ENCODE peak calls at places on chromosomes 12 and 14, in eight cellular contexts. One of them, this sample, is unnamed.

GRCh38 chr12:113196996-113197395 is 11.5 kb downstream of the RITA1 start:
- DNase-seq in H9: peak; percentile 82
- DNase-seq in hepatocyte: peak; percentile 84
- DNase-seq in cardiac muscle cell: peak; percentile 61
- DNase-seq in tibial nerve: peak; percentile 49
- DNase-seq in substantia nigra: peak; percentile 59
- DNase-seq in A549: peak; percentile 94
- DNase-seq in esophagus squamous epithelium: no peak
- DNase-seq in this sample: peak; percentile 71

GRCh38 chr12:15558915-15559528 is 230.2 kb downstream of the EPS8 start:
- DNase-seq in H9: no peak
- DNase-seq in hepatocyte: no peak
- DNase-seq in cardiac muscle cell: no peak
- DNase-seq in tibial nerve: no peak
- DNase-seq in substantia nigra: no peak
- DNase-seq in A549: no peak
- DNase-seq in esophagus squamous epithelium: no peak
- DNase-seq in this sample: peak; percentile 48

GRCh38 chr12:53726342-53726741 is 910 bp downstream of the CALCOCO1 start:
- DNase-seq in H9: no peak
- DNase-seq in hepatocyte: no peak
- DNase-seq in cardiac muscle cell: no peak
- DNase-seq in tibial nerve: no peak
- DNase-seq in substantia nigra: no peak
- DNase-seq in A549: no peak
- DNase-seq in esophagus squamous epithelium: no peak
- DNase-seq in this sample: no peak

GRCh38 chr14:99724196-99724891 is 40.2 kb downstream of the CYP46A1 start:
- DNase-seq in H9: peak; percentile 23
- DNase-seq in hepatocyte: no peak
- DNase-seq in cardiac muscle cell: no peak
- DNase-seq in tibial nerve: no peak
- DNase-seq in substantia nigra: no peak
- DNase-seq in A549: no peak
- DNase-seq in esophagus squamous epithelium: no peak
- DNase-seq in this sample: no peak

GRCh38 chr14:44613061-44613712 is 106.1 kb upstream of the FSCB start:
- DNase-seq in H9: no peak
- DNase-seq in hepatocyte: no peak
- DNase-seq in cardiac muscle cell: no peak
- DNase-seq in tibial nerve: no peak
- DNase-seq in substantia nigra: no peak
- DNase-seq in A549: no peak
- DNase-seq in esophagus squamous epithelium: no peak
- DNase-seq in this sample: peak; percentile 99

GRCh38 chr14:49768301-49769121 is 558 bp downstream of the KLHDC2 start:
- DNase-seq in H9: peak; percentile 54
- DNase-seq in hepatocyte: peak; percentile 80
- DNase-seq in cardiac muscle cell: peak; percentile 83
- DNase-seq in tibial nerve: no peak
- DNase-seq in substantia nigra: peak; percentile 58
- DNase-seq in A549: peak; percentile 13
- DNase-seq in esophagus squamous epithelium: peak; percentile 19
- DNase-seq in this sample: peak; percentile 47

GRCh38 chr12:23927907-23928306 is 21.6 kb downstream of the SOX5 start:
- DNase-seq in H9: no peak
- DNase-seq in hepatocyte: no peak
- DNase-seq in cardiac muscle cell: no peak
- DNase-seq in tibial nerve: no peak
- DNase-seq in substantia nigra: no peak
- DNase-seq in A549: no peak
- DNase-seq in esophagus squamous epithelium: no peak
- DNase-seq in this sample: no peak

GRCh38 chr12:128829870-128830504 is 6.2 kb upstream of the SLC15A4 start:
- DNase-seq in H9: no peak
- DNase-seq in hepatocyte: no peak
- DNase-seq in cardiac muscle cell: no peak
- DNase-seq in tibial nerve: no peak
- DNase-seq in substantia nigra: no peak
- DNase-seq in A549: no peak
- DNase-seq in esophagus squamous epithelium: no peak
- DNase-seq in this sample: no peak

GRCh38 chr14:69518341-69519101 is 34.0 kb downstream of the PLEKHD1 start:
- DNase-seq in H9: no peak
- DNase-seq in hepatocyte: no peak
- DNase-seq in cardiac muscle cell: no peak
- DNase-seq in tibial nerve: no peak
- DNase-seq in substantia nigra: no peak
- DNase-seq in A549: no peak
- DNase-seq in esophagus squamous epithelium: no peak
- DNase-seq in this sample: no peak

GRCh38 chr12:1083086-1083887 is 92.3 kb downstream of the ERC1 start:
- DNase-seq in H9: peak; percentile 53
- DNase-seq in hepatocyte: no peak
- DNase-seq in cardiac muscle cell: peak; percentile 17
- DNase-seq in tibial nerve: no peak
- DNase-seq in substantia nigra: no peak
- DNase-seq in A549: no peak
- DNase-seq in esophagus squamous epithelium: no peak
- DNase-seq in this sample: peak; percentile 29
- H3K27ac ChIP-seq in H9: no peak overlapping the region
- H3K27ac ChIP-seq in hepatocyte: peak overlapping the region; percentile 48
- H3K27ac ChIP-seq in cardiac muscle cell: peak overlapping the region; percentile 87
- H3K27ac ChIP-seq in tibial nerve: peak overlapping the region; percentile 76
- H3K27ac ChIP-seq in substantia nigra: peak overlapping the region; percentile 42
- H3K27ac ChIP-seq in A549: no peak overlapping the region
- H3K27ac ChIP-seq in esophagus squamous epithelium: peak overlapping the region; percentile 23
- H3K27ac ChIP-seq in this sample: peak overlapping the region; percentile 47

GRCh38 chr12:6965714-6966113 is 4.8 kb downstream of the PHB2 start:
- DNase-seq in H9: no peak
- DNase-seq in hepatocyte: no peak
- DNase-seq in cardiac muscle cell: no peak
- DNase-seq in tibial nerve: no peak
- DNase-seq in substantia nigra: no peak
- DNase-seq in A549: no peak
- DNase-seq in esophagus squamous epithelium: no peak
- DNase-seq in this sample: no peak
- H3K27ac ChIP-seq in H9: no peak overlapping the region
- H3K27ac ChIP-seq in hepatocyte: peak overlapping the region; percentile 78
- H3K27ac ChIP-seq in cardiac muscle cell: peak overlapping the region; percentile 10
- H3K27ac ChIP-seq in tibial nerve: peak overlapping the region; percentile 86
- H3K27ac ChIP-seq in substantia nigra: no peak overlapping the region
- H3K27ac ChIP-seq in A549: peak overlapping the region; percentile 99
- H3K27ac ChIP-seq in esophagus squamous epithelium: peak overlapping the region; percentile 97
- H3K27ac ChIP-seq in this sample: peak overlapping the region; percentile 14

DNA sequence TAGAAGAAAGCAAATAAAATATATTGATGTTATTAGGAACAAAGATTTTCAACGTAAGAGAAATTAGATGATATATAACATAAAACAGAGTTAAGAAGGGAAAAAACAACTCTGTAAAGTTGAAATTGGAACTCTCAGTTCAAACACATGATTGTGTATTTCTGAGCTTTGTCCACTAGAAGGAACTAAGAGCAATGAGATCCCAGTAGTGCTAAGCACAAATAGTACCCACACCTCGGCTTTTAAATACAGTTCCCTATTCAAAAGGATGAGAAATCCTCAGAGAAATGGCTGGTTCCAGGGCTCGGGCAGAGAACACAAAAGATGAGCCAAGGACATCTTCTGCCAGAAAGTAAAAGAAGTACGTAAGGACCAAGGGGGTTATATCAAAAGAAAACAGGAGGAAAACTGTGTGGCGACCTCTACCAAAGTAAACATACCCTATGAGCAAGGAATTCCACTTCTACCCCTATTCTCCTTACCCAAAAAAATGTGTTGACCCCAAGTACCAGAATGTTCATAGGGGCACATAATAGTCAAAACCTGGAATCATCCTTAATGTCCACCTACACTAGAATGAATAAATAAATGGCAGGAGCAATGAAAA is 96.6 kb downstream of the SPTSSA start:
- DNase-seq in H9: no peak
- DNase-seq in hepatocyte: peak; percentile 43
- DNase-seq in cardiac muscle cell: peak; percentile 25
- DNase-seq in tibial nerve: no peak
- DNase-seq in substantia nigra: no peak
- DNase-seq in A549: no peak
- DNase-seq in esophagus squamous epithelium: no peak
- DNase-seq in this sample: no peak
- H3K27ac ChIP-seq in H9: no peak overlapping the region
- H3K27ac ChIP-seq in hepatocyte: no peak overlapping the region
- H3K27ac ChIP-seq in cardiac muscle cell: no peak overlapping the region
- H3K27ac ChIP-seq in tibial nerve: no peak overlapping the region
- H3K27ac ChIP-seq in substantia nigra: no peak overlapping the region
- H3K27ac ChIP-seq in A549: peak overlapping the region; percentile 86
- H3K27ac ChIP-seq in esophagus squamous epithelium: no peak overlapping the region
- H3K27ac ChIP-seq in this sample: no peak overlapping the region

DNA sequence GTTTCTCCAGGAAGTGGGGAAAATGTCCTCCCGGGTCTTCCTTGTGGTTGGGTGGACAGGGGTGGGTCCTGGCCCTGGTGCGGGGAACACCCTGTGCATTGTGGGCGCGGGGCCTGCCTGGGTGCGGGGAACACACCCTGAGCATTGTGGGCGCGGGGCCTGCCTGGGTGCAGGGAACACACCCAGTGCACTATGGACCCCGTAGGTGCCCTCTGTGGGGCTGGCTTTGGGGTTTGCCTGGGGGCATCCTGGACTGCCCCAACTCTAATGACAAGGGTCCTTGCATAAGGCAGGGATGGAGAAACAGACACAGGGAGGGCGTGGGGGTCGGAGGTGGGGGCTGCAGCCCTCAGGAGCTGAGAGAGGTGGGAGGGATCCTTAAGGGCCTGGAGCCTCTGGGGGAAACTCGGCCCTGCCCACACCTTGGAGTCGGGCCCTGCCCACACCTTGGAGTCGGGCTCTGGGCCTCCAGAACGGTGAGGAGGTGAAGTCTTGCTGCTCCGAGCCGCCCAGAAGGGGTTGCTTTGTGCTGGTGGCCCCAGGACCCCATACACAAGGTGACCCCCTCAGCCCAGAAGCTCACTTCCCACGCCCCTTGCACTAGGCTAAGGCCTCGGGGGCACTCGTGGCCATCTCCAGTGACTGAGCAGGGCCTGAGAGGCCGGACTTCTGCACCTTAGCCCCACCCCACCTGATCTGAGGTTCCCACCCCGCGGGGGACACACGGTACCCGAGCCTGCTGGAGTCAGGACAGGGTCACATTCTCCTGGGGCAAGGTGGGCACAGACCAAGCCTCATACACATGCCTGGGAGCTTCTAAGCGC is 69.3 kb downstream of the GALNT9 start:
- DNase-seq in H9: no peak
- DNase-seq in hepatocyte: no peak
- DNase-seq in cardiac muscle cell: no peak
- DNase-seq in tibial nerve: no peak
- DNase-seq in substantia nigra: no peak
- DNase-seq in A549: no peak
- DNase-seq in esophagus squamous epithelium: no peak
- DNase-seq in this sample: no peak
- H3K27ac ChIP-seq in H9: no peak overlapping the region
- H3K27ac ChIP-seq in hepatocyte: no peak overlapping the region
- H3K27ac ChIP-seq in cardiac muscle cell: no peak overlapping the region
- H3K27ac ChIP-seq in tibial nerve: no peak overlapping the region
- H3K27ac ChIP-seq in substantia nigra: no peak overlapping the region
- H3K27ac ChIP-seq in A549: no peak overlapping the region
- H3K27ac ChIP-seq in esophagus squamous epithelium: no peak overlapping the region
- H3K27ac ChIP-seq in this sample: peak overlapping the region; percentile 56

DNA sequence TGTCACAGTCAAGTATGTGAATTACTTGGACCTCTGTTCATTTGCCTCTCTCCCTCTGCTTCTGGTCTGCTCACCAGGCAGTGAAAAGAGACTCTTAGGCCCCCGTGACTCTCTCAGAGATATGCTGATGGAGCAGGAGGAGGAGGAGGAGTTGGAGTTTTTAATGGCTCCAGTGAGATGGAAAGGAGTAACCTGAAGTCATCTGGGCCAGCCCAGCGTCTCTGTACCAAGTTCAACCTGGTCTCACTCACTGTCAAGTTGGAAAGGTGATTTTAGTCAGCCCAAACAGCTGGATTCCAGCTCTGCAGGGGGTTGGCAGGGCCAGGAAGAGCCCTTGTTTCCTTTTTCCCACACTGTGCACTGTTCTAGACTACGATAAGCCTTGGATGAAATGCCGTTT is 48.6 kb downstream of the SH2B3 start:
- DNase-seq in H9: no peak
- DNase-seq in hepatocyte: no peak
- DNase-seq in cardiac muscle cell: no peak
- DNase-seq in tibial nerve: no peak
- DNase-seq in substantia nigra: no peak
- DNase-seq in A549: no peak
- DNase-seq in esophagus squamous epithelium: no peak
- DNase-seq in this sample: no peak
- H3K27ac ChIP-seq in H9: no peak overlapping the region
- H3K27ac ChIP-seq in hepatocyte: no peak overlapping the region
- H3K27ac ChIP-seq in cardiac muscle cell: peak overlapping the region; percentile 30
- H3K27ac ChIP-seq in tibial nerve: no peak overlapping the region
- H3K27ac ChIP-seq in substantia nigra: peak overlapping the region; percentile 50
- H3K27ac ChIP-seq in A549: no peak overlapping the region
- H3K27ac ChIP-seq in esophagus squamous epithelium: no peak overlapping the region
- H3K27ac ChIP-seq in this sample: peak overlapping the region; percentile 62

DNA sequence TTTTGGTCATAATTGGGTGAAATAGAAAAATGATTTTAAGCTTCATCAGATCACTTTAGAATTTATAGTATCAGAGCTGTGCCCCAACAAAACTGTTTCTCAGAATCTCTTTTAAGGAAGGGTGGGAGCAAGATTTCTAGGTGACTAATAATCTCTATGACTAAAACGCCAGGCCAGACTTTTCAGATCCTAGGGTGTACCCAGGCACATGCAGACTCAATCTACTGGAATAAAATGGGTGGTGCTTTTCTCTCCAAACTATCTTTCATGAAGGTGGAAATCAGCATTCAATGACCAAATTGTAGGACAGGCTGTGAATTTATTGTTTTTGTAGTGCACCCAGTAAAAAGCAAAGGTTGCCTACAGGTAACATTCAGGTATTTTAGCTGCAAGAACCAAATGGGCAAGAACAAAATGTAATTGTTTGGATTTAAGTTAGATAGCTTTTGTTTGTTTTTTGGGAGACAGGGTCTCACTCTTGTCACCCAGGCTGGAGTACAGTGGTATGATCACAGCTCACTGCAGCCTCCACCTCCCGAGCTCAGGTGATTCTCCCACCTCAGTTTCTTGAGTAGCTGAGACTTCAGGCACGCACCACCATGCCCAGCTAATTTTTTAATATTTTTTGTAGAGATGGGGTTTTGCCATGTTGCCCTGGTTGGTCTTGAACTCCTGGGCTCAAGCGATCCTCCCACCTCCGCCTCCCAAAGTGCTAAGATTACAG is 49.5 kb downstream of the PPP2R5C start:
- DNase-seq in H9: no peak
- DNase-seq in hepatocyte: no peak
- DNase-seq in cardiac muscle cell: no peak
- DNase-seq in tibial nerve: no peak
- DNase-seq in substantia nigra: no peak
- DNase-seq in A549: no peak
- DNase-seq in esophagus squamous epithelium: no peak
- DNase-seq in this sample: no peak
- H3K27ac ChIP-seq in H9: no peak overlapping the region
- H3K27ac ChIP-seq in hepatocyte: peak overlapping the region; percentile 99
- H3K27ac ChIP-seq in cardiac muscle cell: no peak overlapping the region
- H3K27ac ChIP-seq in tibial nerve: peak overlapping the region; percentile 100
- H3K27ac ChIP-seq in substantia nigra: no peak overlapping the region
- H3K27ac ChIP-seq in A549: peak overlapping the region; percentile 92
- H3K27ac ChIP-seq in esophagus squamous epithelium: peak overlapping the region; percentile 100
- H3K27ac ChIP-seq in this sample: peak overlapping the region; percentile 98